ENCODE peak calls at places on chromosomes 5 and 9, in six cellular contexts. One of them, this sample, is unnamed.

GRCh38 chr5:171622010-171622409 is 163.6 kb upstream of the SMIM23 start:
- DNase-seq in GDM1: no peak
- DNase-seq in AG04449: no peak
- DNase-seq in NCI-H524: no peak
- DNase-seq in anterior cingulate cortex: no peak
- DNase-seq in stimulated activated CD4-positive, alpha-beta T cell treated with anti-CD3 and anti-CD28 coated beads, Interleukin-4, amount 100 ng/mL, for 48 hours: no peak
- DNase-seq in this sample: no peak

GRCh38 chr9:71909887-71910601 is 949 bp downstream of the ABHD17B start:
- DNase-seq in GDM1: peak
- DNase-seq in AG04449: no peak
- DNase-seq in NCI-H524: peak
- DNase-seq in anterior cingulate cortex: no peak
- DNase-seq in stimulated activated CD4-positive, alpha-beta T cell treated with anti-CD3 and anti-CD28 coated beads, Interleukin-4, amount 100 ng/mL, for 48 hours: peak
- DNase-seq in this sample: peak

GRCh38 chr9:86838883-86839497 is 108.3 kb downstream of the GAS1 start:
- DNase-seq in GDM1: no peak
- DNase-seq in AG04449: no peak
- DNase-seq in NCI-H524: no peak
- DNase-seq in anterior cingulate cortex: no peak
- DNase-seq in stimulated activated CD4-positive, alpha-beta T cell treated with anti-CD3 and anti-CD28 coated beads, Interleukin-4, amount 100 ng/mL, for 48 hours: no peak
- DNase-seq in this sample: no peak

GRCh38 chr9:99197124-99197630 is 24.6 kb downstream of the ALG2 start:
- DNase-seq in GDM1: no peak
- DNase-seq in AG04449: no peak
- DNase-seq in NCI-H524: peak
- DNase-seq in anterior cingulate cortex: no peak
- DNase-seq in stimulated activated CD4-positive, alpha-beta T cell treated with anti-CD3 and anti-CD28 coated beads, Interleukin-4, amount 100 ng/mL, for 48 hours: no peak
- DNase-seq in this sample: no peak

GRCh38 chr5:181205402-181205734 is 372 bp upstream of the TRIM7 start:
- DNase-seq in GDM1: no peak
- DNase-seq in AG04449: no peak
- DNase-seq in NCI-H524: no peak
- DNase-seq in anterior cingulate cortex: no peak
- DNase-seq in stimulated activated CD4-positive, alpha-beta T cell treated with anti-CD3 and anti-CD28 coated beads, Interleukin-4, amount 100 ng/mL, for 48 hours: no peak
- DNase-seq in this sample: no peak

GRCh38 chr5:91182763-91183162 is 200.4 kb downstream of the ARRDC3 start:
- DNase-seq in GDM1: peak
- DNase-seq in AG04449: no peak
- DNase-seq in NCI-H524: peak
- DNase-seq in anterior cingulate cortex: no peak
- DNase-seq in stimulated activated CD4-positive, alpha-beta T cell treated with anti-CD3 and anti-CD28 coated beads, Interleukin-4, amount 100 ng/mL, for 48 hours: no peak
- DNase-seq in this sample: no peak

GRCh38 chr5:142181096-142181495 is 72.5 kb downstream of the NDFIP1 start:
- DNase-seq in GDM1: no peak
- DNase-seq in AG04449: no peak
- DNase-seq in NCI-H524: no peak
- DNase-seq in anterior cingulate cortex: no peak
- DNase-seq in stimulated activated CD4-positive, alpha-beta T cell treated with anti-CD3 and anti-CD28 coated beads, Interleukin-4, amount 100 ng/mL, for 48 hours: no peak
- DNase-seq in this sample: no peak

GRCh38 chr5:175585573-175585972 is 72.3 kb upstream of the HRH2 start:
- DNase-seq in GDM1: no peak
- DNase-seq in AG04449: no peak
- DNase-seq in NCI-H524: no peak
- DNase-seq in anterior cingulate cortex: no peak
- DNase-seq in stimulated activated CD4-positive, alpha-beta T cell treated with anti-CD3 and anti-CD28 coated beads, Interleukin-4, amount 100 ng/mL, for 48 hours: no peak
- DNase-seq in this sample: no peak

GRCh38 chr5:38871790-38872551 is 26.2 kb downstream of the OSMR start:
- DNase-seq in GDM1: no peak
- DNase-seq in AG04449: peak
- DNase-seq in NCI-H524: no peak
- DNase-seq in anterior cingulate cortex: no peak
- DNase-seq in stimulated activated CD4-positive, alpha-beta T cell treated with anti-CD3 and anti-CD28 coated beads, Interleukin-4, amount 100 ng/mL, for 48 hours: no peak
- DNase-seq in this sample: no peak

GRCh38 chr5:37308796-37309195 is 59.6 kb upstream of the CPLANE1 start:
- DNase-seq in GDM1: no peak
- DNase-seq in AG04449: no peak
- DNase-seq in NCI-H524: no peak
- DNase-seq in anterior cingulate cortex: no peak
- DNase-seq in stimulated activated CD4-positive, alpha-beta T cell treated with anti-CD3 and anti-CD28 coated beads, Interleukin-4, amount 100 ng/mL, for 48 hours: no peak
- DNase-seq in this sample: no peak

GRCh38 chr9:131657456-131657855 is 82.4 kb downstream of the RAPGEF1 start:
- DNase-seq in GDM1: no peak
- DNase-seq in AG04449: no peak
- DNase-seq in NCI-H524: no peak
- DNase-seq in anterior cingulate cortex: no peak
- DNase-seq in stimulated activated CD4-positive, alpha-beta T cell treated with anti-CD3 and anti-CD28 coated beads, Interleukin-4, amount 100 ng/mL, for 48 hours: no peak
- DNase-seq in this sample: no peak

GRCh38 chr5:143896981-143897380 is 85.0 kb downstream of the HMHB1 start:
- DNase-seq in GDM1: no peak
- DNase-seq in AG04449: no peak
- DNase-seq in NCI-H524: no peak
- DNase-seq in anterior cingulate cortex: no peak
- DNase-seq in stimulated activated CD4-positive, alpha-beta T cell treated with anti-CD3 and anti-CD28 coated beads, Interleukin-4, amount 100 ng/mL, for 48 hours: no peak
- DNase-seq in this sample: no peak

GRCh38 chr9:135951889-135952663 is 9.1 kb downstream of the UBAC1 start:
- DNase-seq in GDM1: no peak
- DNase-seq in AG04449: no peak
- DNase-seq in NCI-H524: no peak
- DNase-seq in anterior cingulate cortex: no peak
- DNase-seq in stimulated activated CD4-positive, alpha-beta T cell treated with anti-CD3 and anti-CD28 coated beads, Interleukin-4, amount 100 ng/mL, for 48 hours: no peak
- DNase-seq in this sample: no peak

GRCh38 chr9:73270967-73271722 is 119.5 kb downstream of the ANXA1 start:
- DNase-seq in GDM1: no peak
- DNase-seq in AG04449: peak
- DNase-seq in NCI-H524: no peak
- DNase-seq in anterior cingulate cortex: no peak
- DNase-seq in stimulated activated CD4-positive, alpha-beta T cell treated with anti-CD3 and anti-CD28 coated beads, Interleukin-4, amount 100 ng/mL, for 48 hours: no peak
- DNase-seq in this sample: no peak

GRCh38 chr5:95808686-95809413 is 13.7 kb downstream of the GLRX start:
- DNase-seq in GDM1: peak
- DNase-seq in AG04449: peak
- DNase-seq in NCI-H524: no peak
- DNase-seq in anterior cingulate cortex: no peak
- DNase-seq in stimulated activated CD4-positive, alpha-beta T cell treated with anti-CD3 and anti-CD28 coated beads, Interleukin-4, amount 100 ng/mL, for 48 hours: peak
- DNase-seq in this sample: peak

This sample was measured in GM12892.